ENCODE peak calls at places on chromosomes 16 and 17, in four cellular contexts. E is fibroblast of lung, S is suprapubic skin, L is WERI-Rb-1. I is an unnamed sample.

GRCh38 chr17:17018612-17019429 is 23.4 kb upstream of the MPRIP start:
- DNase-seq in E (no peak), S (no peak), L (no peak), I (no peak)

GRCh38 chr16:85079785-85080602 is 32.3 kb downstream of the CIBAR2 start:
- DNase-seq in S (no peak), L (peak), E (no peak), I (no peak)

GRCh38 chr16:23712976-23713375 is at the start of gene ERN2:
- DNase-seq in S (peak), L (no peak), E (no peak), I (no peak)

GRCh38 chr17:43791589-43791988 is 11.4 kb downstream of the CFAP97D1 start:
- DNase-seq in L (peak), E (peak), S (no peak), I (no peak)

GRCh38 chr16:17836868-17837602 is 366.3 kb upstream of the XYLT1 start:
- DNase-seq in L (peak), E (peak), S (no peak), I (no peak)

GRCh38 chr17:47692895-47693666 is 880 bp upstream of the TBKBP1 start:
- DNase-seq in S (no peak), E (no peak), L (peak), I (no peak)

GRCh38 chr16:81936209-81936608 is 75.1 kb downstream of the SDR42E1 start:
- DNase-seq in L (no peak), E (no peak), S (no peak), I (no peak)

GRCh38 chr16:70701596-70701995 is 15.7 kb upstream of the MTSS2 start:
- DNase-seq in S (no peak), E (no peak), L (no peak), I (no peak)

GRCh38 chr16:69123894-69124293 is 8.5 kb downstream of the CHTF8 start:
- DNase-seq in L (peak), E (peak), S (peak), I (no peak)

GRCh38 chr17:11996722-11997146 is 541 bp downstream of the ZNF18 start:
- DNase-seq in E (peak), L (peak), S (peak), I (peak)

GRCh38 chr16:81495321-81496234 is 51.0 kb downstream of the CMIP start:
- DNase-seq in S (peak), L (no peak), E (no peak), I (no peak)

GRCh38 chr16:66036775-66037715 is 329.4 kb upstream of the CDH5 start:
- DNase-seq in S (peak), E (peak), L (no peak), I (no peak)

GRCh38 chr17:13704333-13704732 is 102.6 kb upstream of the HS3ST3A1 start:
- DNase-seq in L (no peak), E (peak), S (no peak), I (no peak)

GRCh38 chr16:29784901-29785500 is 5.5 kb upstream of the KIF22 start:
- DNase-seq in S (peak), E (peak), L (no peak), I (peak)

GRCh38 chr17:28533091-28533670 is 19.2 kb downstream of the UNC119 start:
- DNase-seq in E (no peak), S (no peak), L (no peak), I (no peak)

GRCh38 chr17:55263565-55264272 is 1.0 kb upstream of the HLF start:
- DNase-seq in S (no peak), E (no peak), L (no peak), I (no peak)

GRCh38 chr17:21113706-21114105 is 13.1 kb upstream of the DHRS7B start:
- DNase-seq in E (no peak), L (no peak), S (no peak), I (no peak)

GRCh38 chr17:19731626-19732025 is 15.2 kb upstream of the SLC47A2 start:
- DNase-seq in L (no peak), E (no peak), S (no peak), I (no peak)

GRCh38 chr16:67649494-67649931 is 4.6 kb downstream of the CARMIL2 start:
- DNase-seq in S (no peak), L (no peak), E (no peak), I (no peak)

GRCh38 chr17:78315355-78316114 is 44.3 kb downstream of the SOCS3 start:
- DNase-seq in S (peak), E (peak), L (no peak), I (peak)

GRCh38 chr17:75535119-75535537 is 9.6 kb downstream of the LLGL2 start:
- DNase-seq in L (peak), E (no peak), S (no peak), I (no peak)

GRCh38 chr17:21194210-21194609 is 19.8 kb downstream of the TMEM11 start:
- DNase-seq in S (no peak), L (no peak), E (no peak), I (no peak)

GRCh38 chr16:58054289-58054688 is 28.7 kb downstream of the MMP15 start:
- DNase-seq in S (no peak), L (no peak), E (no peak), I (no peak)

GRCh38 chr16:2082171-2082982 is 34.6 kb downstream of the TSC2 start:
- DNase-seq in E (no peak), L (no peak), S (no peak), I (no peak)
- TF ChIP-seq CTCF in E (no peak), L (no peak), S (no peak), I (no peak)

GRCh38 chr16:87233928-87234327 is 83.3 kb downstream of the C16orf95 start:
- DNase-seq in E (peak), S (no peak), L (peak), I (no peak)
- TF ChIP-seq CTCF in E (peak), S (no peak), L (no peak), I (no peak)

DNA sequence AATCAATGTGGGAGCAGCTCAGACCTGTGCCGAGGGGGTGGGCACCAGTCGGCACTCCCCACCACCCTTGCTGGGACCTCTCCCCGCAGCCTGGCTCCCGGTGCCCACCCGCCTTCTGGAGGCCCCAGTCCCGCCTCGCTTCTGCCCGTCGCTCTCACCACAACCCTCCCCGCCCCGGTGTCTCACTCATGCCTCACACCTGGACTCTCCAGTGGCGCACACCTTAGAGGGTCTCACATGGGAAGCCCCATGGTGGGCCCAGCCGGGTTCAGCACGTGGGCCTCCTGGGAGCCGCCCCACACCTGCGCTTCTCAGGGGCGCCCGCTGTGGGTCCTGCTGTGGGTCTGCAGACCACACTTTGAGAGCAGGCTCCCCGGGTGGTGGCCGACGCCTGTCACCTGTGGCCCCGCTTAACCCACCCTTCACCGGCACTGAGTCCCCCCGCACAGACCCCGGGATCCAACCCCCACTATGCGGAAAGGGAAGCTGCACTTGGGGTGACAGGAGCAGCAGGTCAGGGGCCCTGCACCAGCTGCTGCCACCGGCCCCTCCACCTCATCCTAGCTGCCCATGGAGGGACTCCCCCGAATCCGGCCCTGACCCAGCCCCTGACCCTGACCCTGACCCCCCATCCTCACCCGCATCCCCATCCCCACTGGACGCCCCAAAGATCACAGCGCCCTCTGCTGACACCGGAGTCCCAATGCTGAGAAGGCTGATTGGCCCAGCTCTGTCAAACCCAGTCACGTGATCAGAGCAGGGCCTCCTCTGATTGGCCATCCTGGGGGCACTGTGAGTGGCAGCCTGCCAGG is 27.4 kb upstream of the SLC38A10 start:
- DNase-seq in L (peak), S (no peak), E (no peak), I (no peak)
- TF ChIP-seq CTCF in L (peak), S (peak), E (peak), I (no peak)

DNA sequence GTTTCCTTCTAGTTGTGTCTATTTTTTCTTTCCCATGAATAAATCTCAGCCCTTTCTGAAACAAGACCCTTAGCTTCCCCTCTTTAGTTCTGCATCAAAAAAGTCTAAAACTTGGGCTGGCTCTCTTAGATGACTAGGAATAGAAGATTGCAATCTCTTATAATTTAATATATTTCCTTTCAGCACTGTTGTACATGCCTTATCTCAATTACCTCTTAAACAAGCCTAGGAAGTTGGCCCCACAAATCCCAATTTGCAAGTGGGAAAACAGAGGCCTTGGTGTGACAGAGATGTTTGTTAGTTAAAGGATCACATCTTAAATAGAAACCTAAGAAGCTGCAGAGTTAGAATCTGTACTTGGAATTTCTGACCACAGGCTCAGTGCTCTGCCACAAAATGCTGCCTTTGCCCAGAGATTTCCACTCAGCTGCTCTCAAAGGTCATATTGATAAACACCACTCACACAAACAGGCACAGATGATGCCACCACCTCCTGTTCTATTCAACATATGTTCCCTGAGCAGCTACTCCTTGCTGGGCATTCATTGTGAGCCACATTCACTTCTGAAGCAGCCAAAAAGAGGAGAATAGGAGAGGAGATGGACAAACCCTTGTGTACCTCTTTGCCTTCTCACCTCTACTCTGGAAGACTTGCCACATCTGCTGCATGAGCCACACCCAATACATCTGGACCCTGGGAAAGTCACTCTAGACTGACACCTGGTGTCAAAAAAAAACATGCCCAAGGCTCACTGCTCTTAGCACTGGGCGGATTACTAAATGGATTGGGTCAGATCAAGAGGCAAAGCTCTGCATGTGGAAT is 5.5 kb downstream of the CCDC182 start:
- DNase-seq in E (no peak), L (peak), S (no peak), I (no peak)
- TF ChIP-seq CTCF in E (no peak), L (peak), S (peak), I (no peak)

GRCh38 chr17:40551874-40552768 is 13.2 kb downstream of the CCR7 start:
- DNase-seq in E (peak), L (peak), S (peak), I (no peak)
- TF ChIP-seq CTCF in E (no peak), L (no peak), S (no peak), I (no peak)

DNA sequence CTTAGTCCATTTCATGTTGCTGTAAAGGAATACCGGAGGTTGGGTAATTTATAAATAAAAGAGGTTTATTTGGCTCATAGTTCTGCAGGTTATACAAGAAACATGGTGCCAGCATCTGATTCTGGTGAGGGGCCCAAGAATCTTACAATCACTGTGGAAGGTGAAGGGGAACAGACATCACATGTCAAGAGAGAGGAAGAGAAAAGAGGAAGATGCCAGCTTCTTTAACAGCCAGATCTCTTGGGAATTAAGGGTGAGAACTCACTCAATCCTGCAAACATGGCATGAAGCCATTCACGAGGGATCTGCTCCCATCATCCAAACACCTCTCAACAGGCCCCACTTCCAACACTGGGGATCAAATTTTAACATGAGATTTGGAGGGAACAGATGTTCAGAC is 49.5 kb downstream of the BMERB1 start:
- DNase-seq in S (no peak), L (no peak), E (no peak), I (no peak)
- TF ChIP-seq CTCF in S (no peak), L (no peak), E (no peak), I (no peak)

GRCh38 chr17:81558941-81559806 is 7.0 kb upstream of the FAAP100 start:
- DNase-seq in L (no peak), E (no peak), S (no peak), I (no peak)
- TF ChIP-seq CTCF in L (peak), E (peak), S (no peak), I (no peak)